ENCODE peak calls at places on chromosome X, in nine cellular contexts. X, S, H, D, L, F, A, R and Z are unnamed samples.

GRCh38 chrX:13761606-13762005 is 27.1 kb downstream of the OFD1 start:
- DNase-seq in R (no peak), S (peak), F (no peak), H (no peak), A (no peak), L (no peak), D (no peak), X (no peak), Z (no peak)

GRCh38 chrX:106684207-106684606 is 42.3 kb upstream of the RNF128 start:
- DNase-seq in F (peak), S (no peak), H (no peak), X (no peak), L (no peak), R (no peak), A (no peak), D (no peak), Z (no peak)

GRCh38 chrX:101430457-101431078 is 22.5 kb downstream of the HNRNPH2 start:
- DNase-seq in X (no peak), H (no peak), D (peak), F (no peak), R (no peak), A (no peak), L (no peak), S (no peak), Z (peak)

GRCh38 chrX:153305941-153306464 is 15.6 kb downstream of the PNMA6F start:
- DNase-seq in A (no peak), L (no peak), X (no peak), D (peak), S (no peak), R (no peak), F (no peak), H (no peak), Z (no peak)

GRCh38 chrX:9492901-9493300 is 28.0 kb downstream of the TBL1X start:
- DNase-seq in A (no peak), H (no peak), X (no peak), L (no peak), F (peak), R (no peak), D (peak), S (no peak), Z (no peak)

GRCh38 chrX:152204919-152205318 is 66.5 kb upstream of the MAGEA10 start:
- DNase-seq in A (no peak), L (no peak), H (no peak), X (no peak), S (no peak), F (no peak), D (no peak), R (no peak), Z (no peak)

GRCh38 chrX:37846558-37846933 is 825 bp downstream of the DYNLT3 start:
- DNase-seq in X (no peak), A (no peak), H (no peak), S (no peak), F (no peak), D (no peak), L (no peak), R (no peak), Z (no peak)

GRCh38 chrX:153877571-153878261 is 8.3 kb downstream of the L1CAM start:
- DNase-seq in F (no peak), A (no peak), X (no peak), R (no peak), D (no peak), H (no peak), L (no peak), S (no peak), Z (no peak)

GRCh38 chrX:100376581-100376980 is 33.5 kb downstream of the PCDH19 start:
- DNase-seq in X (no peak), S (no peak), D (peak), H (no peak), L (no peak), F (no peak), A (no peak), R (no peak), Z (no peak)

GRCh38 chrX:110293658-110294453 is 24.0 kb downstream of the AMMECR1 start:
- DNase-seq in A (no peak), F (no peak), D (no peak), R (no peak), X (no peak), L (no peak), H (no peak), S (no peak), Z (no peak)

GRCh38 chrX:81195712-81196111 is 6.0 kb downstream of the HMGN5 start:
- DNase-seq in H (no peak), X (peak), S (no peak), L (no peak), D (peak), R (no peak), A (peak), F (no peak), Z (peak)

GRCh38 chrX:18793601-18794089 is 86.2 kb downstream of the PPEF1 start:
- DNase-seq in S (no peak), D (no peak), X (peak), A (no peak), L (no peak), H (no peak), F (no peak), R (no peak), Z (peak)

GRCh38 chrX:107708762-107709161 is 66.8 kb downstream of the TSC22D3 start:
- DNase-seq in H (no peak), S (no peak), R (peak), X (no peak), F (no peak), L (no peak), A (no peak), D (no peak), Z (no peak)

GRCh38 chrX:31555506-31555905 is 483.7 kb upstream of the FTHL17 start:
- DNase-seq in H (no peak), S (no peak), R (no peak), L (no peak), X (no peak), F (no peak), D (peak), A (no peak), Z (no peak)

GRCh38 chrX:95218964-95219363 is 1465.7 kb upstream of the DIAPH2 start:
- DNase-seq in H (no peak), X (no peak), F (no peak), R (no peak), L (no peak), D (no peak), A (no peak), S (no peak), Z (no peak)

GRCh38 chrX:140507982-140508305 is 3.1 kb upstream of the SOX3 start:
- DNase-seq in L (no peak), F (no peak), R (no peak), S (no peak), H (no peak), A (no peak), D (no peak), X (no peak), Z (peak)

GRCh38 chrX:139207655-139208054 is 322.9 kb upstream of the F9 start:
- DNase-seq in X (no peak), S (no peak), A (no peak), L (no peak), H (no peak), D (no peak), F (no peak), R (no peak), Z (no peak)

GRCh38 chrX:150200820-150201287 is 162.3 kb upstream of the MAMLD1 start:
- DNase-seq in A (peak), D (peak), X (peak), H (peak), R (peak), S (peak), F (no peak), L (peak), Z (peak)

GRCh38 chrX:85107407-85107806 is 103.7 kb downstream of the APOOL start:
- DNase-seq in X (no peak), A (no peak), L (no peak), D (peak), H (no peak), S (no peak), F (no peak), R (peak), Z (no peak)

GRCh38 chrX:13418126-13419091 is 98.6 kb upstream of the ATXN3L start:
- DNase-seq in S (peak), H (no peak), D (peak), R (no peak), A (no peak), X (peak), F (no peak), L (no peak), Z (peak)

GRCh38 chrX:115949900-115950822 is 220.4 kb upstream of the AGTR2 start:
- DNase-seq in R (no peak), L (no peak), F (no peak), A (peak), X (no peak), S (no peak), D (no peak), H (no peak), Z (no peak)

GRCh38 chrX:137915466-137915865 is 349.5 kb downstream of the ZIC3 start:
- DNase-seq in S (no peak), L (no peak), X (no peak), H (no peak), A (no peak), F (no peak), R (no peak), D (no peak), Z (no peak)

GRCh38 chrX:106780664-106781377 is 21.7 kb upstream of the TBC1D8B start:
- DNase-seq in H (no peak), X (no peak), F (no peak), S (no peak), L (no peak), D (no peak), A (no peak), R (no peak), Z (no peak)

GRCh38 chrX:46185923-46186810 is 359.1 kb downstream of the ZNF674 start:
- DNase-seq in A (no peak), R (no peak), F (peak), X (no peak), D (no peak), S (no peak), H (no peak), L (no peak), Z (no peak)

GRCh38 chrX:93673056-93673868 is at the start of gene NAP1L3:
- DNase-seq in A (peak), D (peak), R (peak), L (peak), H (peak), X (peak), F (peak), S (no peak), Z (peak)
- H3K4me3 ChIP-seq in A (peak), D (peak), R (peak), L (peak), H (peak), X (peak), F (peak), S (peak), Z (peak)

DNA sequence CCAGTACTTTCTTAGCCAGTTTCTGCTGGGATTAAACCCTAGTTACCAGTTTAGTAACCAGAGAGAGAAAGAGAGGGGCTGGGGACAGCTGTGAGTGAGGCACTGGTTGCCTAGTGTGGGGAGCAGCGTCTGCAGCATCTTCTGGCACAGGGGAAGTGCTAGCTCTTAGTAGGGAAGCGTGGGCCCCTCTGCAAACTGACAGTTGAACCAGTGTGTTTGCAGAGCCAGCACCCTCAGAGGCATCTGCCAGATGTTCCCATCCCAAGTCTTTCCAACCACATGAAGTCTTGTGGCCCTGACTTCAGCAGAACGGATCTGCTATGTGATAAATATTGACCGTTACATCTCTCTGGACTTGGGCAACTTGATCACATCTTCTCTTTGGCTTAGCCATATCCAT is 15.0 kb downstream of the RBMX2 start:
- DNase-seq in L (no peak), H (no peak), X (no peak), D (no peak), F (no peak), A (no peak), R (no peak), S (no peak), Z (no peak)
- H3K4me3 ChIP-seq in L (no peak), H (no peak), X (no peak), D (no peak), F (no peak), A (no peak), R (no peak), S (no peak), Z (no peak)

DNA sequence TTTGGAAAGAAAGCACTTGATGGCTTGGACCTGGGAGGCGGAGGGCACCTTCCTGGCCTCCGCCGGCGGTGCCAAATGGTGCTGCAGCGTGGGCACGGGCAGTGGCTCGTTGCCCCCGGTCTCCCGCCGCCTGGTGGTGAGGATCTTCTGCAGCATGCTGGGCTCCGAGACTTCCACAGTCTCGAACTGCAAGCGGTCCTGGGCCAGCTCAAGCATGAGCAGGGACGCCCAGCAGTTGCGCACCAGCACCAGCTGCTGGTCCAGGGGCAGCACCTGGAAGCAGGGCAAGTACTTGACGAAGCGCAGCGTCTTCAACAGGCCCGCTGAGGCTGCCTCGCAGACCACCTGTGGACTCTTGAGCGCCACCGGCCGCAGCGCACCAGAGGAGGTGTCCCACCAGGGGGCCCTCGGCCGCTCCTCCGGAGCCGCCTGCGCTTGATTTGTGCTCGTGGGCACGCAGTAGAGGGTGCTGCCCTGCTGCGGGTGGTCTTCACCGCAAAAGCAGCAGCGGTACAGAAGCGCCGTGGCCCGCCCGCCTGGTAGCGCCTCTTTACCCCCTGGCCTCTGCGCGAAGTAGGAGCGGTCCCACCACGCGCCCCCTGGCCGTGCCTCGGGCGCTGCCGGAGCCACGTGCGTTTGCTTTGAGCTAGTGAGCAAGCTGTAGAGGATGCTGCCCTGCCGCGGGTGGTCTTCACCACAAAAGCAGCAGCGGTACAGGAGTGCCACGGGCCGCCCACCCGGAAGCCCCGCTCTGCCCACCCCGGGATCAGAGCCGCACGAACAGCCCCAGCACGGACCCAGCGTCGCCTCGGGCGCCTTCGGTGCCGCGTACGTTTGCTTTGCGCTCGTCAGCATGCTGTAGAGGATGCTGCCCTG is 689 bp downstream of the NR0B1 start:
- DNase-seq in F (no peak), L (no peak), S (no peak), D (peak), A (no peak), H (no peak), X (peak), R (no peak), Z (peak)
- H3K4me3 ChIP-seq in F (no peak), L (peak), S (peak), D (peak), A (no peak), H (peak), X (peak), R (no peak), Z (no peak)

GRCh38 chrX:48522291-48522690 is 683 bp downstream of the EBP start:
- DNase-seq in F (no peak), L (no peak), H (no peak), X (no peak), R (no peak), D (no peak), S (no peak), A (peak), Z (no peak)
- H3K4me3 ChIP-seq in F (peak), L (peak), H (peak), X (peak), R (peak), D (peak), S (peak), A (peak), Z (peak)

DNA sequence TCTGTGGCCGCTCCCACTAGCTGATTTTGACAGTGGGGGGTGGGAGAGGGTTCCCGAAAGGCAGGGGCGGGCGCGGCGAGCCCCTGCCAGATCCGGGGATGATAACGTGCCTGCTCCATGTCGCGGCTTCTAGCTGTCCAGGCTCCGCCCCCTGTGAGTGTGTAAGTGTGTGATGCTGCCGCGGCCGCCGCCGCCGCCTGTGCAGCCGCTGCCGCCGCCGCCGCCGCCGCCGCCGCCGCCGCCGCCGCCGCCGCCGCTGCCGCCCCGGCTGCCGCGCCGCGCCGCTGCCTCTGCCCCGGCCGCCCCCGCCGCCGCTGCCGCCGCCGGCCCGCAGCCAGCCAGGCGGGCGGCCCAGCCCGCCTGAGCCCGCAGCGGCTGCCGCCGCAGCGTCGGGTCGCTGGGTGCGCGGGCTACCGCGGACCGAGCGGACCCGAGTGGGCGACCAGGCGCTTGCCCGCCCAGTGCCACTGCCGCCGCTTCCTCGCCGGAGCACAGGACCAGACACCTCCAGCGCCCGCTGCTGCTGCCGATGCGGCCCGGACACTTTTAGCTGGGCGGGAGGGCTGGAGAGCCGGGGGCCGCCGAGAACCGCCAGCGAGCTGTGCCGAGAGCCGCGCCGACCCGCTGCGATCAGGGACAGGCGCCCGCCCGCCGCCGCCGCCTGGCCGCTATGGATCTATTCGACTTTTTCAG is at the start of gene AFF2:
- DNase-seq in D (peak), R (no peak), F (no peak), X (no peak), L (no peak), H (no peak), A (peak), S (peak), Z (peak)
- H3K4me3 ChIP-seq in D (peak), R (peak), F (no peak), X (peak), L (peak), H (peak), A (no peak), S (peak), Z (peak)